ENCODE peak calls at places on chromosomes 2 and 18, in six cellular contexts. R is IMR-90, T is Peyer's patch, E is NB4, C is H54, F is sigmoid colon. O is an unnamed sample.

GRCh38 chr18:56298935-56299334 is 339.5 kb downstream of the TXNL1 start:
- DNase-seq in R (peak; percentile 62), T (no peak), E (peak; percentile 1), C (peak; percentile 22), F (no peak), O (no peak)

GRCh38 chr18:47749195-47749973 is 181.1 kb downstream of the SMAD2 start:
- DNase-seq in R (peak; percentile 37), T (peak; percentile 62), E (peak; percentile 72), C (peak; percentile 66), F (peak; percentile 77), O (peak; percentile 85)

GRCh38 chr18:76803814-76804213 is 18.5 kb upstream of the ZNF236 start:
- DNase-seq in R (peak; percentile 52), T (peak; percentile 68), E (peak; percentile 77), C (no peak), F (peak; percentile 77), O (peak; percentile 46)

GRCh38 chr2:156434461-156435291 is 1.5 kb upstream of the GPD2 start:
- DNase-seq in R (peak; percentile 32), T (no peak), E (no peak), C (no peak), F (no peak), O (no peak)

GRCh38 chr2:72778410-72778809 is 47.4 kb downstream of the EXOC6B start:
- DNase-seq in R (peak; percentile 77), T (no peak), E (no peak), C (no peak), F (no peak), O (no peak)

GRCh38 chr2:169080250-169081035 is 11.1 kb downstream of the DHRS9 start:
- DNase-seq in R (no peak), T (no peak), E (peak; percentile 92), C (no peak), F (no peak), O (no peak)

GRCh38 chr18:69539404-69539803 is 138.7 kb downstream of the DOK6 start:
- DNase-seq in R (no peak), T (no peak), E (no peak), C (no peak), F (no peak), O (no peak)

GRCh38 chr2:168089200-168089599 is 158.2 kb downstream of the STK39 start:
- DNase-seq in R (no peak), T (no peak), E (no peak), C (no peak), F (no peak), O (no peak)

GRCh38 chr18:36711813-36712444 is 116.9 kb downstream of the TPGS2 start:
- DNase-seq in R (peak; percentile 94), T (no peak), E (no peak), C (peak; percentile 22), F (no peak), O (no peak)

GRCh38 chr2:677056-677949 is at the start of gene TMEM18:
- DNase-seq in R (peak; percentile 99), T (peak; percentile 96), E (peak; percentile 99), C (peak; percentile 86), F (peak; percentile 98), O (peak; percentile 78)
- TF ChIP-seq POLR2A in R (peak; percentile 92), T (peak; percentile 84), E (peak; percentile 95), C (peak; percentile 76), F (peak; percentile 75), O (peak; percentile 96)

GRCh38 chr18:24397694-24398365 is at the start of gene OSBPL1A:
- DNase-seq in R (peak; percentile 85), T (peak; percentile 75), E (peak; percentile 98), C (peak; percentile 68), F (peak; percentile 98), O (peak; percentile 19)
- TF ChIP-seq POLR2A in R (peak; percentile 59), T (peak; percentile 41), E (peak; percentile 82), C (peak; percentile 81), F (no peak), O (no peak)

DNA sequence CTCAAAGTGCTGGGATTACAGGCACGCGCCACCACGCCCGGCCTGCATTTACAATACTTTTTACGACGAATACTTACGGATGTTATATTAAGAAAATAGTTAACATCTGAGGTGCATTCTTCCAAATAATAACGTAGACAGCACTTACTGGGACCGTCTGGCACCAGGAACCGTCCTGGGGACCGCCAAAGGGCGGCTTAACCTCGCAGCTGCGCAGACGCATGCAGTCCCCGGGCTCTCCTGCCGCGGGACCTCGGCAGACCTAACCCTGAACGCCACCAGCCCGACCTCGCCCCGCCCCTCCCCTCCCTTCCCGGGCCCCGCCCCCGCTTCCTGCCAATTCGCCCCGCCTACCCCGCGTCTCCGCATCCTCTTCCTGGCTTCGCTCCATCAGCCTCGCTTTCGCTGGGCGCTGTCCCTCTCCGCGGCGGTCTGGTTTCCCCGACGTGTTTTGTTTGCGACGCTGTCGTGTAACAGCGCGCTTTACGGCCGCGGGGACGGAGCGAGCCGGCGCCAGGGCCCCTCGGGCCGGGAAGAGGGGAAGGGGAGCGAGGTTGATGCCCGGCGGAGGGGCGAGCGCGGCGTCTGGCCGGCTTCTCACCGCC is at the start of gene CNOT11:
- DNase-seq in R (peak; percentile 98), T (peak; percentile 99), E (peak; percentile 99), C (peak; percentile 89), F (peak; percentile 99), O (peak; percentile 78)
- TF ChIP-seq POLR2A in R (peak; percentile 78), T (peak; percentile 69), E (peak; percentile 99), C (peak; percentile 84), F (peak; percentile 49), O (peak; percentile 85)

GRCh38 chr2:36461039-36461681 is 105.6 kb downstream of the CRIM1 start:
- DNase-seq in R (peak; percentile 96), T (no peak), E (no peak), C (peak; percentile 36), F (no peak), O (no peak)
- TF ChIP-seq POLR2A in R (no peak), T (no peak), E (no peak), C (no peak), F (no peak), O (no peak)

GRCh38 chr18:50969448-50969847 is 1.6 kb downstream of the ELAC1 start:
- DNase-seq in R (no peak), T (no peak), E (no peak), C (no peak), F (no peak), O (no peak)
- TF ChIP-seq POLR2A in R (no peak), T (no peak), E (no peak), C (no peak), F (no peak), O (no peak)

GRCh38 chr2:201451330-201452057 is at the start of the genes STRADB and TRAK2:
- DNase-seq in R (peak; percentile 92), T (peak; percentile 93), E (peak; percentile 99), C (peak; percentile 80), F (peak; percentile 97), O (peak; percentile 89)
- TF ChIP-seq POLR2A in R (peak; percentile 70), T (peak; percentile 85), E (peak; percentile 69), C (peak; percentile 92), F (peak; percentile 67), O (peak; percentile 94)

GRCh38 chr2:15176604-15177003 is 384.5 kb downstream of the NBAS start:
- DNase-seq in R (no peak), T (no peak), E (no peak), C (no peak), F (no peak), O (no peak)

GRCh38 chr2:15181092-15181745 is 379.9 kb downstream of the NBAS start:
- DNase-seq in R (no peak), T (no peak), E (no peak), C (no peak), F (no peak), O (no peak)

GRCh38 chr2:15180379-15180778 is 380.8 kb downstream of the NBAS start:
- DNase-seq in R (no peak), T (no peak), E (no peak), C (no peak), F (no peak), O (no peak)

GRCh38 chr2:15177103-15177502 is 384.0 kb downstream of the NBAS start:
- DNase-seq in R (peak; percentile 63), T (no peak), E (no peak), C (peak; percentile 30), F (no peak), O (peak; percentile 19)

DNA sequence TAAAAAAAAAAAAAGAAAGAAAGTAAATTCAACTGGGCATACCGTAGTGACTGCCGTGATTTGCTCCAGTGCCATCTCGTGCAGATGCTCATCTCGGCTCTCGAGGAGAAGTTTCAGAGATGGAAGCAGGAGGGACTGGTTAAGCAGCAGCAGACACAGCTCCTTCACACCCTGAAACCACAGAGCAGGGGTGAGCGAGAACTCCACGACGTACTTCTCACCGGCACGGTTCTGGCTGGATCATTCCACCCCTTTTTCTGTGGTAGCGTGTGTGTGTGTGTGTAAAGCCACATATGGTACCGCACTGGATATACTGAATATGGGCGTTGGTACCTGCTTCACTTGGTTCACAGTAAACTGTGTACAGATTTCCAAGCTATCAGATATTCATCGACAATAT is 382.2 kb downstream of the NBAS start:
- DNase-seq in R (no peak), T (no peak), E (no peak), C (no peak), F (no peak), O (no peak)
- TF ChIP-seq POLR2A in R (no peak), T (no peak), E (no peak), C (no peak), F (no peak), O (no peak)

GRCh38 chr2:88087763-88088162 is 20.1 kb downstream of the SMYD1 start:
- DNase-seq in R (no peak), T (no peak), E (no peak), C (no peak), F (no peak), O (no peak)
- TF ChIP-seq POLR2A in R (no peak), T (no peak), E (no peak), C (no peak), F (no peak), O (no peak)

O was measured in GM12892.